ENCODE peak calls at places on chromosomes 3 and 15, in four cellular contexts. Z, Y, W and B are unnamed samples.

GRCh38 chr15:73002509-73002908 is 49.8 kb upstream of the NEO1 start:
- DNase-seq in Y (no peak), W (no peak), Z (no peak), B (no peak)

GRCh38 chr15:79853492-79854328 is 43.1 kb downstream of the MTHFS start:
- DNase-seq in W (peak), Y (peak), Z (peak), B (peak)

GRCh38 chr15:101295607-101296225 is 668 bp upstream of the SNRPA1 start:
- DNase-seq in Z (no peak), Y (no peak), W (no peak), B (no peak)

GRCh38 chr3:71244153-71245051 is 339.1 kb downstream of the FOXP1 start:
- DNase-seq in Z (peak), W (no peak), Y (no peak), B (no peak)

GRCh38 chr15:64092075-64092820 is 1.4 kb downstream of the CIAO2A start:
- DNase-seq in Y (peak), Z (no peak), W (no peak), B (no peak)

GRCh38 chr3:113287818-113288648 is 76.7 kb downstream of the BOC start:
- DNase-seq in Y (peak), Z (peak), W (peak), B (peak)

GRCh38 chr3:177725165-177725564 is 527.9 kb upstream of the TBL1XR1 start:
- DNase-seq in Z (no peak), W (no peak), Y (no peak), B (no peak)

GRCh38 chr3:23594897-23595670 is 210.7 kb upstream of the UBE2E1 start:
- DNase-seq in Z (peak), W (no peak), Y (no peak), B (no peak)

GRCh38 chr3:46359748-46360509 is 6.0 kb downstream of the CCR2 start:
- DNase-seq in Y (no peak), Z (peak), W (no peak), B (no peak)

GRCh38 chr3:156098437-156099035 is 21.8 kb upstream of the KCNAB1 start:
- DNase-seq in W (no peak), Z (no peak), Y (no peak), B (no peak)

GRCh38 chr3:99781761-99782160 is 35.9 kb upstream of the CMSS1 start:
- DNase-seq in W (no peak), Z (no peak), Y (no peak), B (no peak)

GRCh38 chr3:45011756-45012441 is 14.2 kb upstream of the CLEC3B start:
- DNase-seq in Y (no peak), W (no peak), Z (no peak), B (no peak)

GRCh38 chr15:65028921-65029735 is at the start of gene MTFMT:
- DNase-seq in W (peak), Z (peak), Y (peak), B (peak)

GRCh38 chr15:64452988-64453688 is 7.2 kb upstream of the ZNF609 start:
- DNase-seq in Y (no peak), Z (peak), W (no peak), B (no peak)

GRCh38 chr3:37546876-37547275 is 314.8 kb upstream of the CTDSPL start:
- DNase-seq in Z (peak), Y (peak), W (peak), B (no peak)

GRCh38 chr3:10004506-10004905 is 17.9 kb upstream of the EMC3 start:
- DNase-seq in Y (no peak), W (no peak), Z (no peak), B (no peak)

GRCh38 chr3:117692416-117692995 is 982.9 kb downstream of the TUSC7 start:
- DNase-seq in W (no peak), Z (no peak), Y (peak), B (no peak)

GRCh38 chr15:62684143-62684808 is 358.3 kb upstream of the TPM1 start:
- DNase-seq in W (no peak), Z (peak), Y (no peak), B (no peak)

GRCh38 chr15:41417418-41417811 is 520 bp downstream of the RTF1 start:
- DNase-seq in W (peak), Z (peak), Y (peak), B (no peak)

GRCh38 chr3:105938101-105938500 is 69.3 kb upstream of the CBLB start:
- DNase-seq in Y (peak), W (peak), Z (no peak), B (no peak)

GRCh38 chr3:126959921-126960603 is 22.9 kb upstream of the PLXNA1 start:
- DNase-seq in Y (peak), W (peak), Z (peak), B (no peak)

GRCh38 chr3:142009029-142009428 is 132.6 kb downstream of the ATP1B3 start:
- DNase-seq in Z (no peak), Y (no peak), W (no peak), B (no peak)

GRCh38 chr3:114445233-114445632 is 151.4 kb downstream of the TIGIT start:
- DNase-seq in Y (no peak), W (no peak), Z (no peak), B (no peak)

GRCh38 chr3:102163039-102163817 is 271.6 kb upstream of the ZPLD1 start:
- DNase-seq in Z (no peak), W (peak), Y (no peak), B (no peak)

GRCh38 chr3:197597335-197597734 is 41.6 kb upstream of the BDH1 start:
- DNase-seq in W (no peak), Z (no peak), Y (no peak), B (no peak)

GRCh38 chr3:145906755-145907154 is 254.2 kb downstream of the PLOD2 start:
- DNase-seq in Y (no peak), Z (no peak), W (no peak), B (no peak)
- TF ChIP-seq EZH2phosphoT487 in Y (no peak), Z (no peak), W (no peak), B (no peak)

DNA sequence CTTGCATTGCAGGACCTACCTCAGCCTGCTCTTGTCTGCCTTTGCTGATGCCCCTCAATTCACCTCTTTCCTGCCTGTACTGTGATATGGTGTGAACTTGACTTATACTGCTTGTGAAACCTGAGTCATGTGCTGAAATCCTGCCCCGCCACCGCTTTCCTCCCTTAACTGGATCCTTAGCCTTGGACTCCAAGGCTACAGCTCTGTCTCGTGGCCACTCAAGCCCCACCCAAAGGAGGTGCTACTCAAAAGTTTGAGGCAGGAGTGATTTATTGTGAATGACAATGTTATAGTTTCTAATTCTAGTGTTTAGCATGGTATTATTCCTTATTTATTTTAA is 56.1 kb downstream of the MYZAP start:
- DNase-seq in W (no peak), Z (no peak), Y (peak), B (no peak)
- TF ChIP-seq EZH2phosphoT487 in W (no peak), Z (no peak), Y (no peak), B (no peak)

GRCh38 chr15:67509918-67510317 is 11.0 kb upstream of the C15orf61 start:
- DNase-seq in Z (no peak), W (no peak), Y (no peak), B (no peak)
- TF ChIP-seq EZH2phosphoT487 in Z (no peak), W (no peak), Y (no peak), B (no peak)

DNA sequence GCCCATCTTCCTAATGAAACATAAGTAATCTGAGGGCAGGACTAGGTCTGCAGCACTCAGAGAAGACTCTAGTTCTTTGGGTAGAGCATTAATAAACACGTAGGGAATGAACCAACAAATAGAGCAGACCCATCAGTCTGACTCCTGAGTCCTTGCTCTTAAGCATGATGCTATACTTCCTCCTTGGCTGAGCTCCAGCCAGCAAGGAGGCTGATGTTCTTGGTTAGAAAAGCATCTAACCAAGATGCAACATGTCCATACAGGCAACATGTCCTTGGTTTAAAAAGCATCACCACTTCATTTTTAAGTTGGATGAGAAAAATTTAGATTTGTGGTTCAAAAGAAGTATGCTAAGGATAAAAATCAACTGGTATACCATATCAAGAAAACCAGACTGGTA is 8.5 kb upstream of the MYH15 start:
- DNase-seq in W (no peak), Z (no peak), Y (no peak), B (no peak)
- TF ChIP-seq EZH2phosphoT487 in W (no peak), Z (no peak), Y (no peak), B (no peak)

GRCh38 chr3:61442696-61443095 is 118.7 kb upstream of the PTPRG start:
- DNase-seq in Z (no peak), Y (no peak), W (no peak), B (no peak)
- TF ChIP-seq EZH2phosphoT487 in Z (no peak), Y (no peak), W (no peak), B (no peak)

GRCh38 chr15:53917109-53917508 is 61.1 kb upstream of the UNC13C start:
- DNase-seq in Y (no peak), Z (no peak), W (no peak), B (no peak)
- TF ChIP-seq EZH2phosphoT487 in Y (no peak), Z (no peak), W (no peak), B (no peak)

DNA sequence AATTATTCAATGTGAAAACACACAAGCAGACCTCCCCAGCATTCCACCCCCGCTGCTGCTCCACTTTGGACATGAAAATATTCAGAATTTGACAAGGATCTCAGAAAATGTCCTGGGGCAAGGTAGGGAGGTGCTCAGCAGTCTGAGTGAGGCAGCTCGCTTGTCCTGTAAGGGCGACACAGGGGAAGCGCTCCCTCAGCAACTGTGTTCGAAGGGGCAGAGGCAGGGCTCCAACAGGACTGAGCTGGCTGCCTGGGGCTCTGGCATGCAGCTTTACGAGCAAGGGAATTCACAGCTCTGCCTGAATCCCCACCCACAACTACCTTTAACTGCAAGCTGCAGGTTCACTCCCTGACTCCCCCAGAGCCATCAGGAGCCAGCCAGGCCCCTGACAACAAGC is 286.9 kb upstream of the LYSMD4 start:
- DNase-seq in Y (peak), W (no peak), Z (peak), B (no peak)
- TF ChIP-seq EZH2phosphoT487 in Y (no peak), W (no peak), Z (no peak), B (no peak)